ENCODE peak calls at places on chromosomes 2 and 18, in ten cellular contexts. F, W, T, L, I, D, S, Z, H and B are unnamed samples.

GRCh38 chr2:11940121-11940743 is 193.8 kb downstream of the LPIN1 start:
- DNase-seq in F (peak), W (no peak), Z (no peak), D (no peak), I (no peak), S (no peak), H (no peak), L (no peak), T (no peak), B (no peak)

GRCh38 chr18:25467226-25468065 is 115.5 kb upstream of the ZNF521 start:
- DNase-seq in S (no peak), T (no peak), I (no peak), H (no peak), F (no peak), W (no peak), D (no peak), L (no peak), Z (no peak), B (no peak)

GRCh38 chr2:72887032-72887835 is at the start of gene SPR:
- DNase-seq in F (peak), L (peak), H (peak), T (peak), D (peak), Z (no peak), W (peak), S (peak), I (no peak), B (peak)

GRCh38 chr18:39675358-39675757 is 2109.8 kb upstream of the CELF4 start:
- DNase-seq in S (no peak), D (no peak), T (no peak), Z (no peak), F (no peak), L (no peak), I (no peak), H (peak), W (no peak), B (no peak)

GRCh38 chr2:191247381-191248057 is 2.3 kb downstream of the MYO1B start:
- DNase-seq in L (no peak), F (no peak), Z (no peak), D (peak), H (peak), S (peak), I (no peak), W (peak), T (peak), B (no peak)

GRCh38 chr18:58386780-58387179 is 242.1 kb downstream of the ALPK2 start:
- DNase-seq in D (no peak), I (no peak), T (no peak), S (no peak), F (no peak), L (no peak), H (no peak), Z (no peak), W (no peak), B (no peak)

GRCh38 chr2:183950673-183951072 is 647.7 kb upstream of the ZNF804A start:
- DNase-seq in T (no peak), H (no peak), Z (no peak), F (no peak), W (no peak), L (no peak), D (no peak), I (no peak), S (peak), B (no peak)

GRCh38 chr2:62569907-62570793 is 64.2 kb upstream of the TMEM17 start:
- DNase-seq in F (no peak), T (no peak), L (no peak), S (no peak), H (peak), D (no peak), I (no peak), W (peak), Z (no peak), B (no peak)

GRCh38 chr18:46832856-46833255 is 76.0 kb upstream of the ST8SIA5 start:
- DNase-seq in Z (no peak), H (no peak), I (no peak), W (no peak), S (no peak), D (no peak), T (no peak), L (peak), F (no peak), B (no peak)

GRCh38 chr2:64225491-64225890 is 81.3 kb upstream of the PELI1 start:
- DNase-seq in Z (no peak), W (no peak), H (no peak), L (no peak), F (no peak), T (no peak), D (no peak), I (no peak), S (no peak), B (no peak)

GRCh38 chr2:102483086-102483485 is 10.1 kb downstream of the SLC9A4 start:
- DNase-seq in F (no peak), L (no peak), D (no peak), Z (no peak), T (no peak), H (no peak), W (no peak), S (no peak), I (no peak), B (no peak)

GRCh38 chr2:194567661-194568017 is 1089.4 kb upstream of the SLC39A10 start:
- DNase-seq in D (no peak), I (no peak), Z (no peak), S (no peak), F (no peak), T (no peak), H (no peak), W (no peak), L (no peak), B (no peak)

GRCh38 chr2:9778471-9779402 is 64.5 kb upstream of the TAF1B start:
- DNase-seq in Z (no peak), T (no peak), H (no peak), S (no peak), L (no peak), F (no peak), D (no peak), W (no peak), I (peak), B (no peak)

GRCh38 chr18:62937065-62937464 is 221.7 kb downstream of the PHLPP1 start:
- DNase-seq in W (peak), T (no peak), F (no peak), L (no peak), I (no peak), S (no peak), Z (no peak), H (no peak), D (no peak), B (no peak)

GRCh38 chr2:219576505-219577388 is 4.6 kb downstream of the INHA start:
- DNase-seq in D (no peak), Z (no peak), T (peak), L (no peak), I (no peak), H (peak), F (peak), S (no peak), W (no peak), B (no peak)

GRCh38 chr2:162211747-162212146 is 31.5 kb downstream of the FAP start:
- DNase-seq in I (no peak), D (no peak), L (no peak), F (no peak), H (no peak), S (no peak), W (no peak), T (no peak), Z (no peak), B (no peak)
- TF ChIP-seq EP300 in I (no peak), D (no peak), L (no peak), F (no peak), H (no peak), S (no peak), W (no peak), T (no peak), Z (no peak), B (no peak)

GRCh38 chr18:23812566-23813440 is 123.5 kb downstream of the LAMA3 start:
- DNase-seq in D (no peak), F (peak), Z (no peak), W (peak), T (no peak), L (no peak), S (peak), H (no peak), I (no peak), B (no peak)
- TF ChIP-seq CTCF in D (peak), F (peak), Z (peak), W (peak), T (peak), L (peak), S (peak), H (peak), I (no peak), B (peak)

GRCh38 chr2:46392561-46393351 is 86.6 kb upstream of the TMEM247 start:
- DNase-seq in H (no peak), F (no peak), T (no peak), Z (no peak), L (no peak), W (no peak), D (no peak), S (no peak), I (no peak), B (no peak)
- TF ChIP-seq EP300 in H (no peak), F (no peak), T (no peak), Z (no peak), L (no peak), W (no peak), D (no peak), S (no peak), I (no peak), B (no peak)

GRCh38 chr2:13942111-13942510 is 690.4 kb upstream of the LRATD1 start:
- DNase-seq in Z (no peak), F (no peak), T (no peak), W (no peak), I (no peak), H (no peak), S (no peak), D (no peak), L (no peak), B (no peak)
- TF ChIP-seq CTCF in Z (no peak), F (no peak), T (no peak), W (no peak), I (no peak), H (no peak), S (no peak), D (no peak), L (no peak), B (no peak)

GRCh38 chr2:55986001-55986400 is 62.4 kb upstream of the EFEMP1 start:
- DNase-seq in L (no peak), D (no peak), I (no peak), F (no peak), S (no peak), H (no peak), W (no peak), T (no peak), Z (no peak), B (no peak)

GRCh38 chr2:55989405-55989804 is 65.8 kb upstream of the EFEMP1 start:
- DNase-seq in L (no peak), Z (no peak), F (no peak), D (no peak), S (no peak), H (no peak), T (no peak), I (no peak), W (no peak), B (no peak)

GRCh38 chr2:55985406-55985805 is 61.8 kb upstream of the EFEMP1 start:
- DNase-seq in D (no peak), W (no peak), S (no peak), T (no peak), H (no peak), Z (peak), I (no peak), L (no peak), F (no peak), B (no peak)

GRCh38 chr2:55992465-55992864 is 68.9 kb upstream of the EFEMP1 start:
- DNase-seq in D (no peak), W (peak), F (no peak), S (no peak), Z (no peak), T (peak), L (no peak), H (peak), I (no peak), B (peak)

GRCh38 chr2:55986700-55987440 is 63.3 kb upstream of the EFEMP1 start:
- DNase-seq in Z (no peak), T (no peak), H (no peak), F (no peak), W (no peak), I (no peak), L (no peak), S (no peak), D (no peak), B (no peak)
- TF ChIP-seq EP300 in Z (no peak), T (no peak), H (no peak), F (no peak), W (no peak), I (no peak), L (no peak), S (no peak), D (no peak), B (no peak)